ENCODE peak calls at places on chromosomes 3 and 15, in nine cellular contexts. Q, T, M, W, R, H, L, D and J are unnamed samples.

GRCh38 chr15:93278006-93278405 is 189.0 kb upstream of the RGMA start:
- DNase-seq in Q (no peak), T (no peak), M (no peak), W (no peak), R (no peak), H (no peak), L (no peak), D (no peak), J (no peak)

GRCh38 chr15:40436116-40436891 is 4.4 kb upstream of the BAHD1 start:
- DNase-seq in Q (peak), T (no peak), M (no peak), W (no peak), R (no peak), H (no peak), L (no peak), D (peak), J (no peak)

GRCh38 chr3:194397757-194398312 is 1.2 kb downstream of the GP5 start:
- DNase-seq in Q (peak), T (no peak), M (peak), W (no peak), R (peak), H (no peak), L (no peak), D (no peak), J (no peak)

GRCh38 chr15:50697109-50697797 is 10.7 kb upstream of the TRPM7 start:
- DNase-seq in Q (no peak), T (no peak), M (no peak), W (no peak), R (no peak), H (no peak), L (peak), D (no peak), J (no peak)

GRCh38 chr3:37053337-37053736 is 60.0 kb downstream of the MLH1 start:
- DNase-seq in Q (no peak), T (no peak), M (no peak), W (no peak), R (no peak), H (no peak), L (no peak), D (no peak), J (no peak)

GRCh38 chr15:89749951-89750559 is 994 bp downstream of the MESP1 start:
- DNase-seq in Q (no peak), T (no peak), M (no peak), W (no peak), R (no peak), H (no peak), L (no peak), D (no peak), J (no peak)

GRCh38 chr3:22117091-22117490 is 366.1 kb upstream of the ZNF385D start:
- DNase-seq in Q (no peak), T (peak), M (no peak), W (no peak), R (no peak), H (no peak), L (no peak), D (no peak), J (no peak)

GRCh38 chr3:149936812-149937230 is 33.9 kb downstream of the PFN2 start:
- DNase-seq in Q (peak), T (peak), M (peak), W (peak), R (peak), H (peak), L (peak), D (peak), J (peak)

GRCh38 chr15:71055461-71055860 is 59.8 kb upstream of the THSD4 start:
- DNase-seq in Q (no peak), T (peak), M (no peak), W (no peak), R (no peak), H (no peak), L (peak), D (no peak), J (peak)

GRCh38 chr3:43155464-43156121 is 49.7 kb upstream of the POMGNT2 start:
- DNase-seq in Q (peak), T (peak), M (no peak), W (peak), R (no peak), H (peak), L (peak), D (peak), J (peak)

GRCh38 chr3:109930592-109930991 is 593.2 kb upstream of the DPPA4 start:
- DNase-seq in Q (no peak), T (no peak), M (no peak), W (no peak), R (no peak), H (no peak), L (no peak), D (no peak), J (peak)

GRCh38 chr3:43389388-43390254 is 103.3 kb downstream of the SNRK start:
- DNase-seq in Q (no peak), T (peak), M (peak), W (peak), R (peak), H (peak), L (peak), D (no peak), J (peak)

GRCh38 chr15:79948095-79948695 is 22.8 kb downstream of the BCL2A1 start:
- DNase-seq in Q (no peak), T (no peak), M (peak), W (no peak), R (no peak), H (no peak), L (no peak), D (peak), J (no peak)

GRCh38 chr3:59246719-59247401 is 197.0 kb upstream of the CFAP20DC start:
- DNase-seq in Q (no peak), T (no peak), M (peak), W (no peak), R (no peak), H (no peak), L (peak), D (no peak), J (no peak)

GRCh38 chr15:36252117-36252711 is 327.2 kb upstream of the CDIN1 start:
- DNase-seq in Q (no peak), T (no peak), M (no peak), W (no peak), R (no peak), H (no peak), L (no peak), D (no peak), J (peak)

GRCh38 chr3:36903119-36903882 is 41.6 kb downstream of the TRANK1 start:
- DNase-seq in Q (no peak), T (no peak), M (peak), W (no peak), R (no peak), H (no peak), L (no peak), D (no peak), J (no peak)

GRCh38 chr3:65939841-65940246 is 98.9 kb downstream of the MAGI1 start:
- DNase-seq in Q (no peak), T (peak), M (no peak), W (no peak), R (no peak), H (no peak), L (no peak), D (no peak), J (no peak)

GRCh38 chr3:184002469-184002868 is 15.2 kb downstream of the ABCC5 start:
- DNase-seq in Q (no peak), T (no peak), M (no peak), W (no peak), R (no peak), H (no peak), L (no peak), D (no peak), J (no peak)

GRCh38 chr3:161231861-161232260 is 10.8 kb downstream of the NMD3 start:
- DNase-seq in Q (no peak), T (no peak), M (no peak), W (no peak), R (no peak), H (no peak), L (no peak), D (no peak), J (no peak)

GRCh38 chr3:95923496-95924210 is 890.7 kb upstream of the EPHA6 start:
- DNase-seq in Q (no peak), T (peak), M (no peak), W (no peak), R (no peak), H (peak), L (peak), D (peak), J (peak)

GRCh38 chr15:40902605-40903561 is 8.6 kb downstream of the VPS18 start:
- DNase-seq in Q (no peak), T (peak), M (no peak), W (no peak), R (no peak), H (peak), L (no peak), D (no peak), J (peak)

GRCh38 chr15:63338170-63338569 is 43.5 kb downstream of the CA12 start:
- DNase-seq in Q (no peak), T (peak), M (no peak), W (no peak), R (no peak), H (no peak), L (peak), D (no peak), J (peak)

GRCh38 chr3:71006810-71007785 is 576.4 kb downstream of the FOXP1 start:
- DNase-seq in Q (no peak), T (peak), M (peak), W (no peak), R (peak), H (peak), L (no peak), D (peak), J (peak)

GRCh38 chr3:45021524-45021923 is 4.6 kb upstream of the CLEC3B start:
- DNase-seq in Q (no peak), T (no peak), M (no peak), W (no peak), R (no peak), H (no peak), L (no peak), D (no peak), J (no peak)